ENCODE peak calls at places on chromosomes 6 and 20, in six cellular contexts. O, I, H, K, C and M are unnamed samples.

GRCh38 chr6:111691345-111692225 is 85.9 kb upstream of the TRAF3IP2 start:
- DNase-seq in O (no peak), I (no peak), H (no peak), K (no peak), C (peak; percentile 44), M (no peak)

GRCh38 chr6:106128981-106129761 is 43.0 kb downstream of the PRDM1 start:
- DNase-seq in O (peak; percentile 29), I (peak; percentile 86), H (peak; percentile 78), K (no peak), C (peak; percentile 68), M (no peak)

GRCh38 chr6:24412294-24412693 is 9.6 kb downstream of the MRS2 start:
- DNase-seq in O (no peak), I (no peak), H (no peak), K (no peak), C (no peak), M (no peak)

GRCh38 chr6:164035912-164036485 is 621.5 kb downstream of the QKI start:
- DNase-seq in O (no peak), I (no peak), H (no peak), K (no peak), C (no peak), M (no peak)

GRCh38 chr20:35125753-35126152 is 21.4 kb downstream of the EDEM2 start:
- DNase-seq in O (no peak), I (no peak), H (no peak), K (no peak), C (no peak), M (no peak)

GRCh38 chr6:21753571-21754108 is 160.1 kb downstream of the SOX4 start:
- DNase-seq in O (no peak), I (peak; percentile 90), H (no peak), K (no peak), C (peak; percentile 72), M (no peak)

GRCh38 chr20:56628873-56629463 is at the start of gene TFAP2C:
- DNase-seq in O (peak; percentile 91), I (peak; percentile 42), H (no peak), K (no peak), C (peak; percentile 20), M (no peak)

GRCh38 chr6:71855406-71855805 is 30.9 kb upstream of the RIMS1 start:
- DNase-seq in O (no peak), I (no peak), H (no peak), K (no peak), C (no peak), M (no peak)

GRCh38 chr6:71496018-71496800 is 207.6 kb downstream of the OGFRL1 start:
- DNase-seq in O (no peak), I (no peak), H (no peak), K (no peak), C (peak; percentile 39), M (no peak)

GRCh38 chr6:146582857-146583256 is 15.9 kb upstream of the ADGB start:
- DNase-seq in O (no peak), I (peak; percentile 2), H (peak; percentile 1), K (no peak), C (peak; percentile 39), M (no peak)

GRCh38 chr6:148789991-148790390 is 43.2 kb downstream of the UST start:
- DNase-seq in O (no peak), I (no peak), H (no peak), K (no peak), C (no peak), M (no peak)

GRCh38 chr6:120534954-120535353 is 799.3 kb downstream of the TBC1D32 start:
- DNase-seq in O (no peak), I (no peak), H (no peak), K (no peak), C (no peak), M (no peak)

GRCh38 chr6:157229219-157229607 is 94.1 kb downstream of the TMEM242 start:
- DNase-seq in O (no peak), I (no peak), H (no peak), K (no peak), C (no peak), M (no peak)

GRCh38 chr6:106181664-106182418 is 95.7 kb downstream of the PRDM1 start:
- DNase-seq in O (no peak), I (no peak), H (no peak), K (no peak), C (peak; percentile 58), M (no peak)

GRCh38 chr6:84065718-84066290 is 32.2 kb downstream of the MRAP2 start:
- DNase-seq in O (no peak), I (no peak), H (no peak), K (no peak), C (peak; percentile 68), M (no peak)

GRCh38 chr6:119134752-119135151 is 56.3 kb upstream of the FAM184A start:
- DNase-seq in O (no peak), I (no peak), H (no peak), K (no peak), C (no peak), M (no peak)

GRCh38 chr6:71238351-71238750 is 50.3 kb upstream of the OGFRL1 start:
- DNase-seq in O (no peak), I (no peak), H (no peak), K (no peak), C (peak; percentile 54), M (no peak)

GRCh38 chr6:57262491-57262890 is 40.4 kb upstream of the RAB23 start:
- DNase-seq in O (no peak), I (no peak), H (peak; percentile 23), K (no peak), C (no peak), M (no peak)

GRCh38 chr6:20211941-20212391 is 303 bp downstream of the MBOAT1 start:
- DNase-seq in O (peak; percentile 82), I (no peak), H (peak; percentile 16), K (no peak), C (peak; percentile 47), M (no peak)

GRCh38 chr6:20208687-20209378 is 3.4 kb downstream of the MBOAT1 start:
- DNase-seq in O (no peak), I (no peak), H (no peak), K (no peak), C (peak; percentile 15), M (no peak)

GRCh38 chr6:20212392-20213111 is at the start of gene MBOAT1:
- DNase-seq in O (peak; percentile 99), I (peak; percentile 83), H (peak; percentile 66), K (peak; percentile 52), C (peak; percentile 92), M (peak; percentile 47)

GRCh38 chr6:20211037-20211940 is 980 bp downstream of the MBOAT1 start:
- DNase-seq in O (peak; percentile 54), I (no peak), H (no peak), K (no peak), C (peak; percentile 10), M (no peak)

GRCh38 chr6:20210158-20210557 is 2.1 kb downstream of the MBOAT1 start:
- DNase-seq in O (no peak), I (no peak), H (no peak), K (no peak), C (no peak), M (no peak)
- TF ChIP-seq CTCF in O (no peak), I (no peak), H (no peak), K (no peak), C (no peak), M (no peak)

DNA sequence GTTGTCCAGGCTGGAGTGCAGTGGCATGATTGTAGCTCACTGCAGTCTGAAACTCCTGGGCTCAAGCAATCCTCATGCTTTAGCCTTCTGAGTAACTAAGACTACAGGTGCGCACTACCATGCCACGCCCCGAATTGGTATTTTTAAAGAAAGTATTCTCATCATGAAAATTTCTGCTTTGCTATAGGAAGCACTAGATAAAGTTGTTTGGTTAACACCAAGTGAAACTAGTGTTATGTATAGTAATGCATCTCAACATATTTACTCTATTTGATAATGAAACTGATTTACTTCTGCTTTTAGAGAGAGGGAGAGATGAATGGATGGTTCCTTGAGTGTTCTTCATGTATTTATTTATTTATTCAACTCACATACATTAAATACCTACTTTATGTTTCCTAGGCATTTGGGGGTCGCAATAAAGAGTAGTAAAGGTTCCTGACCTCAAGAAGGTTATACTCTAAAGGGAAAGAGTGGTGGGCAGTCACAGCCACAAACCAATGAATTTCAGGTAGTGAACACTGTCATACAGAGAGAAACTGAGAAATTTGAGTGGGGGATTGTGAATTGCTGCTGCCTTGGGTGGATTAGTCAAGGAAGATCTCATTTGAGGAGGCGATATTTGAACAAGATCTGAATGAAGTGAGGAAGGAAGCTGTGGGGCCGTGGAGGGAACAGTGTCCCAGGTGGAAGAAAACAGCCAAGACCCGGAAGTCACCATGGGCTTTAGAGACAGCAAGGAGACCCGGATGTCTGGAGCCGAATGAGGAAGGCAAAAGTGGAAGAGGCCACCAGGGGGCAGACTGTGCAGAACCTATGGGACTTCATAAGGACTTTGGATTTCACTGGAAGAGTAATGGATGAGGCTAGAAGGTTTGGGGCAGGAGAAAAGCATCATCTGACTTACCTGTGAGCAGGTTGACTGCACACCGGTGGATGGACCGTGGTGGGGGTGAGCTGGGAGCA is 185.6 kb downstream of the TSHZ2 start:
- DNase-seq in O (peak; percentile 75), I (peak; percentile 16), H (peak; percentile 2), K (no peak), C (peak; percentile 58), M (no peak)
- TF ChIP-seq CTCF in O (peak; percentile 71), I (peak; percentile 72), H (peak; percentile 63), K (no peak), C (peak; percentile 65), M (peak; percentile 28)

GRCh38 chr6:122184260-122184934 is 215.1 kb upstream of the HSF2 start:
- DNase-seq in O (no peak), I (peak; percentile 10), H (peak; percentile 26), K (no peak), C (peak; percentile 33), M (no peak)

GRCh38 chr6:122178988-122179387 is 220.5 kb upstream of the HSF2 start:
- DNase-seq in O (no peak), I (no peak), H (no peak), K (no peak), C (no peak), M (no peak)

DNA sequence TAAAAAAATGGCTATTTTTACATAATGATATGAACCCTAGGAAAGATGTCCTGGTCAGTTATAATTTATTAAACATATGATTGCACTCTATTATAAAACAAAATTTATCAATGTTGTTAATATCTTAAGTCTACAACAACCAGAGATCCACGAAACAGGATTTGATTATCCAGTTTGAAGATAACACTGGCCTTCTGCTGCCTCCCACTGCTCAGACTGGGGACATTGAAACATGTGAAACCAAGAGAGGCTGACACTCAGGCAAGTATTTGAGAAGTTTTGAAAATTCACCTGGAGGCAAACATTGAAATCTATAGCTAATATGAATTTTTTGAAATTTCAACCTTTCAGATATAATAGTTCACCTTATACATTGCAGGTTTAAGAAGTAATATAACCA is 219.3 kb upstream of the HSF2 start:
- DNase-seq in O (no peak), I (peak; percentile 5), H (no peak), K (no peak), C (no peak), M (no peak)
- TF ChIP-seq CTCF in O (no peak), I (peak; percentile 57), H (peak; percentile 45), K (no peak), C (no peak), M (peak; percentile 46)

GRCh38 chr6:41424370-41425058 is 89.1 kb downstream of the NCR2 start:
- DNase-seq in O (peak; percentile 95), I (peak; percentile 31), H (peak; percentile 69), K (peak; percentile 70), C (peak; percentile 83), M (no peak)

GRCh38 chr6:41425511-41425910 is 90.1 kb downstream of the NCR2 start:
- DNase-seq in O (no peak), I (no peak), H (no peak), K (no peak), C (no peak), M (no peak)

GRCh38 chr6:41427642-41428401 is 92.4 kb downstream of the NCR2 start:
- DNase-seq in O (peak; percentile 94), I (no peak), H (no peak), K (no peak), C (no peak), M (no peak)

GRCh38 chr6:41426888-41427641 is 91.7 kb downstream of the NCR2 start:
- DNase-seq in O (peak; percentile 10), I (no peak), H (no peak), K (no peak), C (no peak), M (no peak)

GRCh38 chr6:41426438-41426851 is 91.0 kb downstream of the NCR2 start:
- DNase-seq in O (peak; percentile 61), I (no peak), H (no peak), K (no peak), C (no peak), M (no peak)
- TF ChIP-seq CTCF in O (no peak), I (no peak), H (no peak), K (no peak), C (no peak), M (no peak)